ENCODE peak calls at places on chromosomes 7 and 10, in six cellular contexts. R is activated T-helper 1 cell treated with anti-CD3 and anti-CD28 coated beads, Interleukin-12 subunit alpha, Interleukin-12 subunit beta, Interleukin-2, Interleukin-4 antibody, amounts not matched to agents 30 ng/mL and 10 ng/mL and 1 ng/mL, durations not matched to agents 14 hours and 24 hours and 36 hours; N is mesothelial cell of epicardium; W is head of caudate nucleus; H is CD4-positive, alpha-beta T cell; B is stimulated activated CD8-positive, alpha-beta memory T cell treated with anti-CD3 and anti-CD28 coated beads, Interleukin-2, amount 100 ng/mL, for 48 hours. P is an unnamed sample.

GRCh38 chr7:113304104-113304503 is 185.8 kb upstream of the SMIM30 start:
- DNase-seq in N (no peak), H (no peak), W (no peak), B (no peak), R (no peak), P (no peak)

GRCh38 chr7:136069840-136070529 is 92.8 kb upstream of the MTPN start:
- DNase-seq in W (no peak), R (no peak), N (no peak), B (no peak), H (no peak), P (no peak)

GRCh38 chr7:781228-781864 is 50.9 kb upstream of the SUN1 start:
- DNase-seq in B (no peak), R (no peak), N (no peak), W (no peak), H (no peak), P (peak)

GRCh38 chr10:124545756-124546369 is 84.2 kb downstream of the LHPP start:
- DNase-seq in W (no peak), B (no peak), R (no peak), H (no peak), N (no peak), P (no peak)

GRCh38 chr7:103539875-103540274 is 93.9 kb upstream of the SLC26A5 start:
- DNase-seq in N (no peak), W (no peak), B (no peak), H (no peak), R (no peak), P (no peak)

GRCh38 chr7:20402297-20403230 is 71.9 kb downstream of the ITGB8 start:
- DNase-seq in N (no peak), R (no peak), H (no peak), W (no peak), B (no peak), P (peak)

GRCh38 chr10:119298788-119299187 is 91.4 kb downstream of the GRK5 start:
- DNase-seq in B (no peak), H (no peak), N (no peak), R (no peak), W (no peak), P (no peak)

GRCh38 chr7:86867163-86867762 is 192.2 kb downstream of the ELAPOR2 start:
- DNase-seq in R (no peak), H (no peak), N (no peak), B (no peak), W (peak), P (no peak)

GRCh38 chr7:2954433-2954853 is 89.2 kb downstream of the CARD11 start:
- DNase-seq in W (no peak), R (peak), N (no peak), B (peak), H (no peak), P (no peak)

GRCh38 chr7:43586251-43586900 is 3.5 kb downstream of the STK17A start:
- DNase-seq in H (no peak), W (no peak), R (no peak), B (no peak), N (no peak), P (no peak)

GRCh38 chr10:104028146-104028545 is 57.5 kb downstream of the COL17A1 start:
- DNase-seq in B (peak), R (no peak), N (no peak), H (no peak), W (peak), P (peak)

GRCh38 chr7:32103361-32103760 is 33.2 kb upstream of the PDE1C start:
- DNase-seq in B (no peak), W (no peak), N (no peak), R (no peak), H (no peak), P (no peak)

GRCh38 chr10:101708073-101708472 is 13.1 kb upstream of the FBXW4 start:
- DNase-seq in W (no peak), B (no peak), H (no peak), N (no peak), R (no peak), P (no peak)

GRCh38 chr7:156816943-156817572 is 75.9 kb downstream of the LMBR1 start:
- DNase-seq in H (no peak), B (no peak), R (no peak), N (no peak), W (no peak), P (peak)

GRCh38 chr7:155166108-155166507 is 96.0 kb downstream of the HTR5A start:
- DNase-seq in B (no peak), N (no peak), H (no peak), W (no peak), R (no peak), P (peak)

GRCh38 chr10:90162464-90162863 is 461.1 kb downstream of the KIF20B start:
- DNase-seq in W (no peak), N (no peak), B (no peak), R (no peak), H (no peak), P (no peak)

GRCh38 chr7:12584940-12585339 is 14.4 kb downstream of the SCIN start:
- DNase-seq in H (no peak), B (no peak), R (no peak), N (no peak), W (no peak), P (peak)

GRCh38 chr7:142298009-142298408 is 40.2 kb upstream of the PRSS58 start:
- DNase-seq in W (no peak), H (no peak), N (no peak), R (no peak), B (no peak), P (peak)

GRCh38 chr10:106224676-106225075 is 939.8 kb downstream of the SORCS1 start:
- DNase-seq in B (no peak), H (no peak), N (no peak), R (no peak), W (no peak), P (no peak)

GRCh38 chr10:113563306-113564088 is 10.6 kb downstream of the HABP2 start:
- DNase-seq in W (peak), N (peak), H (peak), B (peak), R (peak), P (peak)

GRCh38 chr7:148264933-148265557 is 325.5 kb upstream of the C7orf33 start:
- DNase-seq in B (no peak), N (no peak), R (no peak), W (peak), H (no peak), P (peak)

GRCh38 chr10:46223064-46223480 is 63.7 kb upstream of the ANTXRL start:
- DNase-seq in W (no peak), H (no peak), B (peak), R (no peak), N (no peak), P (no peak)